ENCODE peak calls at places on chromosomes 4 and X, in four cellular contexts. One of them, this sample, is unnamed. For H3K36me3 and H3K27me3, the result is how much of the 10 kb centered on the place peaks cover.

GRCh38 chrX:118420462-118420861 is 74.6 kb downstream of the WDR44 start:
- DNase-seq in GM23338: no peak
- DNase-seq in lung: no peak
- DNase-seq in SK-N-SH: no peak
- DNase-seq in this sample: no peak

GRCh38 chr4:142126890-142127497 is 490.6 kb downstream of the IL15 start:
- DNase-seq in GM23338: peak
- DNase-seq in lung: peak
- DNase-seq in SK-N-SH: peak
- DNase-seq in this sample: peak

GRCh38 chr4:141246243-141246642 is 25.5 kb downstream of the ZNF330 start:
- DNase-seq in GM23338: no peak
- DNase-seq in lung: no peak
- DNase-seq in SK-N-SH: no peak
- DNase-seq in this sample: no peak

GRCh38 chrX:72069380-72070160 is 62.1 kb downstream of the RTL5 start:
- DNase-seq in GM23338: no peak
- DNase-seq in lung: no peak
- DNase-seq in SK-N-SH: no peak
- DNase-seq in this sample: no peak

GRCh38 chrX:39577976-39578962 is 519.5 kb downstream of the BCOR start:
- DNase-seq in GM23338: no peak
- DNase-seq in lung: no peak
- DNase-seq in SK-N-SH: no peak
- DNase-seq in this sample: peak

GRCh38 chr4:102824398-102824797 is 3.0 kb downstream of the UBE2D3 start:
- DNase-seq in GM23338: no peak
- DNase-seq in lung: no peak
- DNase-seq in SK-N-SH: no peak
- DNase-seq in this sample: no peak

GRCh38 chr4:76219299-76220055 is 5.9 kb upstream of the SCARB2 start:
- DNase-seq in GM23338: no peak
- DNase-seq in lung: no peak
- DNase-seq in SK-N-SH: no peak
- DNase-seq in this sample: no peak

GRCh38 chrX:107117993-107118321 is 665 bp downstream of the RBM41 start:
- DNase-seq in GM23338: no peak
- DNase-seq in lung: no peak
- DNase-seq in SK-N-SH: peak
- DNase-seq in this sample: no peak

GRCh38 chr4:6119507-6120020 is 80.8 kb downstream of the JAKMIP1 start:
- DNase-seq in GM23338: no peak
- DNase-seq in lung: no peak
- DNase-seq in SK-N-SH: no peak
- DNase-seq in this sample: no peak

GRCh38 chr4:102623622-102624021 is 122.5 kb downstream of the NFKB1 start:
- DNase-seq in GM23338: peak
- DNase-seq in lung: no peak
- DNase-seq in SK-N-SH: peak
- DNase-seq in this sample: peak

GRCh38 chrX:130896816-130897508 is 6.0 kb downstream of the ENOX2 start:
- DNase-seq in GM23338: no peak
- DNase-seq in lung: no peak
- DNase-seq in SK-N-SH: no peak
- DNase-seq in this sample: no peak

GRCh38 chrX:31212856-31213748 is 141.3 kb upstream of the FTHL17 start:
- DNase-seq in GM23338: no peak
- DNase-seq in lung: no peak
- DNase-seq in SK-N-SH: no peak
- DNase-seq in this sample: no peak

GRCh38 chr4:36088542-36088941 is 155.8 kb downstream of the ARAP2 start:
- DNase-seq in GM23338: no peak
- DNase-seq in lung: no peak
- DNase-seq in SK-N-SH: no peak
- DNase-seq in this sample: no peak

GRCh38 chrX:26254436-26254835 is 38.5 kb downstream of the MAGEB5 start:
- DNase-seq in GM23338: no peak
- DNase-seq in lung: no peak
- DNase-seq in SK-N-SH: no peak
- DNase-seq in this sample: no peak

GRCh38 chrX:20681691-20682090 is 415.0 kb upstream of the RPS6KA3 start:
- DNase-seq in GM23338: no peak
- DNase-seq in lung: no peak
- DNase-seq in SK-N-SH: no peak
- DNase-seq in this sample: no peak

GRCh38 chrX:114717921-114718320 is 134.0 kb downstream of the HTR2C start:
- DNase-seq in GM23338: peak
- DNase-seq in lung: no peak
- DNase-seq in SK-N-SH: peak
- DNase-seq in this sample: no peak

GRCh38 chrX:70172226-70172625 is 5.1 kb upstream of the DGAT2L6 start:
- DNase-seq in GM23338: no peak
- DNase-seq in lung: no peak
- DNase-seq in SK-N-SH: no peak
- DNase-seq in this sample: peak

GRCh38 chr4:130478406-130478805 is 1382.5 kb downstream of the C4orf33 start:
- DNase-seq in GM23338: peak
- DNase-seq in lung: no peak
- DNase-seq in SK-N-SH: no peak
- DNase-seq in this sample: no peak

GRCh38 chr4:138892483-138893386 is 122.8 kb upstream of the NOCT start:
- DNase-seq in GM23338: no peak
- DNase-seq in lung: no peak
- DNase-seq in SK-N-SH: no peak
- DNase-seq in this sample: no peak

GRCh38 chr4:145812902-145813301 is 125.7 kb downstream of the ZNF827 start:
- DNase-seq in GM23338: no peak
- DNase-seq in lung: no peak
- DNase-seq in SK-N-SH: no peak
- DNase-seq in this sample: no peak

GRCh38 chr4:87009095-87009648 is 74.4 kb downstream of the AFF1 start:
- DNase-seq in GM23338: no peak
- DNase-seq in lung: no peak
- DNase-seq in SK-N-SH: no peak
- DNase-seq in this sample: no peak

GRCh38 chr4:25043548-25043947 is 12.8 kb upstream of the LGI2 start:
- DNase-seq in GM23338: no peak
- DNase-seq in lung: no peak
- DNase-seq in SK-N-SH: no peak
- DNase-seq in this sample: no peak

GRCh38 chr4:177227636-177228035 is 82.0 kb upstream of the NEIL3 start:
- DNase-seq in GM23338: no peak
- DNase-seq in lung: no peak
- DNase-seq in SK-N-SH: no peak
- DNase-seq in this sample: no peak

GRCh38 chrX:67692246-67692645 is 148.4 kb downstream of the AR start:
- DNase-seq in GM23338: no peak
- DNase-seq in lung: no peak
- DNase-seq in SK-N-SH: no peak
- DNase-seq in this sample: no peak

GRCh38 chr4:96652158-96652557 is 812.3 kb downstream of the PDHA2 start:
- DNase-seq in GM23338: no peak
- DNase-seq in lung: no peak
- DNase-seq in SK-N-SH: no peak
- DNase-seq in this sample: no peak

GRCh38 chr4:141395246-141395830 is 174.6 kb downstream of the ZNF330 start:
- DNase-seq in GM23338: no peak
- DNase-seq in lung: no peak
- DNase-seq in SK-N-SH: no peak
- DNase-seq in this sample: no peak

GRCh38 chr4:70463335-70463734 is 8.7 kb upstream of the MUC7 start:
- DNase-seq in GM23338: no peak
- DNase-seq in lung: no peak
- DNase-seq in SK-N-SH: no peak
- DNase-seq in this sample: no peak

GRCh38 chr4:41232406-41232805 is 18.1 kb upstream of the APBB2 start:
- DNase-seq in GM23338: peak
- DNase-seq in lung: no peak
- DNase-seq in SK-N-SH: no peak
- DNase-seq in this sample: no peak

GRCh38 chrX:67612231-67612630 is 68.4 kb downstream of the AR start:
- DNase-seq in GM23338: no peak
- DNase-seq in lung: no peak
- DNase-seq in SK-N-SH: no peak
- DNase-seq in this sample: peak

GRCh38 chr4:89829470-89830138 is 7.4 kb downstream of the SNCA start:
- DNase-seq in GM23338: no peak
- DNase-seq in lung: no peak
- DNase-seq in SK-N-SH: no peak
- DNase-seq in this sample: no peak

GRCh38 chr4:1192091-1192492 is 19.7 kb upstream of the SPON2 start:
- DNase-seq in GM23338: no peak
- DNase-seq in lung: peak
- DNase-seq in SK-N-SH: peak
- DNase-seq in this sample: peak

GRCh38 chr4:1191621-1192020 is 19.2 kb upstream of the SPON2 start:
- DNase-seq in GM23338: no peak
- DNase-seq in lung: no peak
- DNase-seq in SK-N-SH: no peak
- DNase-seq in this sample: no peak

GRCh38 chr4:1193206-1194027 is 21.0 kb upstream of the SPON2 start:
- DNase-seq in GM23338: no peak
- DNase-seq in lung: no peak
- DNase-seq in SK-N-SH: peak
- DNase-seq in this sample: no peak

GRCh38 chr4:1194028-1194900 is 21.9 kb upstream of the SPON2 start:
- DNase-seq in GM23338: peak
- DNase-seq in lung: no peak
- DNase-seq in SK-N-SH: peak
- DNase-seq in this sample: peak

GRCh38 chr4:1192493-1193205 is 20.3 kb upstream of the SPON2 start:
- DNase-seq in GM23338: no peak
- DNase-seq in lung: no peak
- DNase-seq in SK-N-SH: peak
- DNase-seq in this sample: peak
- H3K4me3 ChIP-seq in GM23338: no peak
- H3K4me3 ChIP-seq in lung: no peak
- H3K4me3 ChIP-seq in SK-N-SH: no peak
- H3K4me3 ChIP-seq in this sample: peak

DNA sequence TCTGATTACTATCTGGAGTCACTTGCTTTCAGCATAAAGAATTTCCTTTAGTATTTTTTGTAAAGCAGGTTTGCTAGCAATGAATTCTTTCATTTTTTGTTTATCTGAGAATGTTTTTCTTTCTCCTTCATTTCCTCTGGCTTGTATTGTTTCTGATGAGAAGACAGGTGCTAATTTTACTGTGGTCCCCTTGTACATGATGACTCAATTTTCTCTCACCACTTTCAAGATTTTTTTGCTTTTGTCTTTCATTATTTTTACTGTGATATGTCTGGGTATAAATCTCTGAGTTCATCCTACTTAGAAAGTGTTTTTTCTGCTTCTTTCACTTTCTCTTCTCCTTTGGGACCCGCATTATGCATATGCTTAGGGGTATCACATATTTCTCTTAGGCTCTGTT is 62.6 kb downstream of the PKD2 start:
- DNase-seq in GM23338: no peak
- DNase-seq in lung: no peak
- DNase-seq in SK-N-SH: no peak
- DNase-seq in this sample: no peak
- H3K36me3 ChIP-seq in GM23338: half or more
- H3K36me3 ChIP-seq in lung: under half
- H3K36me3 ChIP-seq in SK-N-SH: half or more
- H3K36me3 ChIP-seq in this sample: under half

DNA sequence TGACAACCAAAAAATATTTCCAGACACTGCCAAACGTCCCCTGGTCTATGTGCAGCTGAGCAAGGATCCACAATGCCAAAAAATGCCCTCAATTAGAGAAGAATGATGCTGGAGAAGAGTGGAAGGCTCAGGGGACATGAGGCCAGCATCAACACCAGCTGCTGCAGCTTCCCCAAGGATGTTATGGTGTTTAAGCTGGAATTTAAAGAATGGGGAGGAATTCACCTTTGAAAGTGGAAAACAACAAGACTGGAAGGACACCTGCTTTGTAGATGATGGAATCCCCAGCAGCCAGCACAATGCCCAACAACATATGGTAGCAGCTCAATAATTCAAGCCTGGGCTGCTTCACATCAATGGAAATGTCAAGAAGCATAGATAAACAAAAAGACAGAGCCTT is 20.3 kb upstream of the SMPX start:
- DNase-seq in GM23338: peak
- DNase-seq in lung: no peak
- DNase-seq in SK-N-SH: no peak
- DNase-seq in this sample: no peak
- H3K27me3 ChIP-seq in GM23338: under half
- H3K27me3 ChIP-seq in lung: under half
- H3K27me3 ChIP-seq in SK-N-SH: under half
- H3K27me3 ChIP-seq in this sample: under half

DNA sequence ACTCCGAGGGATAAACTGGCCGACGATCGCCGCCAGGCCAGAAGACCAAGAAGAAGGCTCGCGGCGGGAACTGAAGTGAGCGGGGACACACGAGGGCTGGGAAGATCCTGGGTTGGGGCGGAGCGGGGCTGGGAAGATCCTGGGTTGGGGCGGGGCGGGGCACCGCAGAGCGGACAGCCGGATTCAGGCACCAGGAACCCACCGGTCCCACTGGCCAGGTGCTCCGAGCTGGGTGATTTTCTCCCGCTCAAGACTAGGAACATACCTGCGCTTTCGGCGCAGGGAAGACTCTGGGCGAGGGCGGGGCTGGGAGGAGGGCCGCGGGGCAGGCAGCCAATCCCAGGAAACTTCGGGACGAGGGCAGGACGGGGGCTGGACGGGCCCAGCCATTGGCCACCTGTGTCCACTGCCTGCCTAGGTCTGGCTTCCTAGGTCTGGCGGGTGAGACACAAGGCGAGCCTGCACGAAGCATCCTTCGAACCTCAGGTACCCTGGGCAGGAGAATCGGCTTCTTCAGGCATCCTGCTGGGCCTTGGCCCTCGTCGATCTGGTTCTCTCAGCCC is at the start of gene ERVMER34-1:
- DNase-seq in GM23338: peak
- DNase-seq in lung: peak
- DNase-seq in SK-N-SH: peak
- DNase-seq in this sample: peak
- H3K4me3 ChIP-seq in GM23338: peak
- H3K4me3 ChIP-seq in lung: peak
- H3K4me3 ChIP-seq in SK-N-SH: peak
- H3K4me3 ChIP-seq in this sample: peak

GRCh38 chrX:153958605-153959004 is 13.0 kb downstream of the HCFC1 start:
- DNase-seq in GM23338: no peak
- DNase-seq in lung: no peak
- DNase-seq in SK-N-SH: no peak
- DNase-seq in this sample: no peak
- H3K36me3 ChIP-seq in GM23338: under half
- H3K36me3 ChIP-seq in lung: half or more
- H3K36me3 ChIP-seq in SK-N-SH: half or more
- H3K36me3 ChIP-seq in this sample: under half

DNA sequence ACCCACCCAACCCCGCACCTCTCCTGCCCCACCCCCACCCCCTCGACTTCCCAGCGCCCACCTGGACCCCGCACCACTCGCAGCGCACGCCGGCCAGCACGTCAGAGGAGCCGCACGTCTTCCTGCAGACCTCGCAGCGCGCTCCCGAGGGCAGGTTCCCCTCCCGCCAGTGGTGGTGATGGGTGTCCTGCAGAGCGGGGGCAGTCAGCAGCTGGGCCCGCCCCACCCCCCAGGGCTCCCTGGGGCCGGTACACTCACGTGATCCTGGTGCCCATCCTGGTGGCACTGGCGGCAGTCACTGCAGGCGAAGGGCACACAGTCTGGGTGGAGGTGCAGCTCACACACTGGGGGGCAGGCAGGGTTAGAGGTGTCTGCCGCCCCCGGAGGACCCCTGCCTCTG is 5.1 kb downstream of the DGKQ start:
- DNase-seq in GM23338: peak
- DNase-seq in lung: no peak
- DNase-seq in SK-N-SH: no peak
- DNase-seq in this sample: no peak
- H3K27me3 ChIP-seq in GM23338: under half
- H3K27me3 ChIP-seq in lung: under half
- H3K27me3 ChIP-seq in SK-N-SH: under half
- H3K27me3 ChIP-seq in this sample: under half